ENCODE peak calls at places on chromosomes 2 and 18, in eight cellular contexts. C is OCI-LY7; M is CD8-positive, alpha-beta T cell; E is CD8-positive, alpha-beta memory T cell; V is esophagus squamous epithelium; U is choroid plexus epithelial cell; Y is foreskin fibroblast; L is aorta. I is an unnamed sample.
A peak's percentile ranks its signal among the peaks of the same experiment; 100 is the strongest.

GRCh38 chr2:233542507-233542906 is 24.1 kb downstream of the USP40 start:
- DNase-seq in C (no peak), M (no peak), E (no peak), V (no peak), U (peak; percentile 94), Y (peak; percentile 64), L (no peak), I (peak; percentile 83)

GRCh38 chr2:186256540-186256939 is 229.5 kb upstream of the ZC3H15 start:
- DNase-seq in C (peak; percentile 19), M (no peak), E (no peak), V (no peak), U (peak; percentile 71), Y (peak; percentile 62), L (no peak), I (peak; percentile 51)

GRCh38 chr2:72141881-72142742 is 5.5 kb downstream of the CYP26B1 start:
- DNase-seq in C (no peak), M (no peak), E (no peak), V (no peak), U (no peak), Y (no peak), L (peak; percentile 71), I (no peak)

GRCh38 chr2:80938463-80938862 is 633.9 kb upstream of the LRRTM1 start:
- DNase-seq in C (no peak), M (no peak), E (no peak), V (no peak), U (no peak), Y (no peak), L (no peak), I (no peak)

GRCh38 chr2:144522741-144523605 is 3.1 kb upstream of the ZEB2 start:
- DNase-seq in C (no peak), M (no peak), E (no peak), V (no peak), U (no peak), Y (peak; percentile 65), L (no peak), I (no peak)

GRCh38 chr2:195967336-195967735 is 101.3 kb downstream of the DNAH7 start:
- DNase-seq in C (no peak), M (no peak), E (no peak), V (no peak), U (peak; percentile 57), Y (no peak), L (no peak), I (peak; percentile 72)

GRCh38 chr2:30690126-30690561 is 117.1 kb downstream of the CAPN13 start:
- DNase-seq in C (no peak), M (no peak), E (no peak), V (no peak), U (no peak), Y (no peak), L (no peak), I (no peak)

GRCh38 chr2:99439989-99440388 is 49.8 kb downstream of the REV1 start:
- DNase-seq in C (no peak), M (no peak), E (no peak), V (no peak), U (no peak), Y (no peak), L (no peak), I (no peak)

GRCh38 chr2:126752876-126753275 is 96.9 kb downstream of the GYPC start:
- DNase-seq in C (no peak), M (no peak), E (no peak), V (no peak), U (no peak), Y (no peak), L (peak; percentile 56), I (no peak)

GRCh38 chr2:145931836-145932352 is 1412.0 kb upstream of the ZEB2 start:
- DNase-seq in C (no peak), M (no peak), E (no peak), V (no peak), U (no peak), Y (peak; percentile 4), L (no peak), I (no peak)

GRCh38 chr2:150303281-150303680 is 184.2 kb downstream of the RND3 start:
- DNase-seq in C (no peak), M (no peak), E (no peak), V (no peak), U (peak; percentile 29), Y (peak; percentile 9), L (no peak), I (peak; percentile 17)

GRCh38 chr18:34709631-34710429 is at the start of gene DTNA:
- DNase-seq in C (no peak), M (no peak), E (no peak), V (no peak), U (peak; percentile 98), Y (peak; percentile 97), L (no peak), I (peak; percentile 85)

GRCh38 chr2:231334981-231335380 is 60.5 kb upstream of the B3GNT7 start:
- DNase-seq in C (no peak), M (no peak), E (no peak), V (no peak), U (no peak), Y (no peak), L (no peak), I (no peak)

GRCh38 chr18:51153659-51154371 is 43.7 kb downstream of the MEX3C start:
- DNase-seq in C (peak; percentile 87), M (peak; percentile 33), E (peak; percentile 41), V (no peak), U (no peak), Y (no peak), L (no peak), I (no peak)

GRCh38 chr2:26536371-26537068 is 58.6 kb upstream of the OTOF start:
- DNase-seq in C (no peak), M (no peak), E (no peak), V (no peak), U (no peak), Y (no peak), L (peak; percentile 64), I (no peak)

GRCh38 chr18:78736015-78736690 is 243.5 kb upstream of the SALL3 start:
- DNase-seq in C (no peak), M (no peak), E (no peak), V (no peak), U (no peak), Y (no peak), L (peak; percentile 52), I (no peak)

GRCh38 chr18:24208270-24209035 is 69.6 kb downstream of the CABYR start:
- DNase-seq in C (no peak), M (no peak), E (no peak), V (no peak), U (peak; percentile 48), Y (peak; percentile 31), L (no peak), I (peak; percentile 35)

GRCh38 chr2:67727623-67728022 is 330.5 kb downstream of the ETAA1 start:
- DNase-seq in C (no peak), M (no peak), E (no peak), V (no peak), U (no peak), Y (no peak), L (no peak), I (no peak)

GRCh38 chr18:35661483-35662146 is 80.1 kb downstream of the GALNT1 start:
- DNase-seq in C (peak; percentile 10), M (no peak), E (no peak), V (no peak), U (no peak), Y (peak; percentile 35), L (no peak), I (no peak)

GRCh38 chr2:174590928-174591648 is 6.5 kb downstream of the WIPF1 start:
- DNase-seq in C (no peak), M (no peak), E (no peak), V (no peak), U (peak; percentile 22), Y (no peak), L (no peak), I (no peak)

GRCh38 chr2:64287321-64287720 is 143.1 kb upstream of the PELI1 start:
- DNase-seq in C (no peak), M (no peak), E (no peak), V (no peak), U (no peak), Y (no peak), L (no peak), I (no peak)

GRCh38 chr2:116132833-116133232 is 1681.7 kb upstream of the DDX18 start:
- DNase-seq in C (no peak), M (no peak), E (no peak), V (no peak), U (no peak), Y (no peak), L (no peak), I (no peak)

GRCh38 chr2:33806041-33806440 is 206.9 kb upstream of the FAM98A start:
- DNase-seq in C (no peak), M (no peak), E (no peak), V (no peak), U (no peak), Y (no peak), L (no peak), I (no peak)

DNA sequence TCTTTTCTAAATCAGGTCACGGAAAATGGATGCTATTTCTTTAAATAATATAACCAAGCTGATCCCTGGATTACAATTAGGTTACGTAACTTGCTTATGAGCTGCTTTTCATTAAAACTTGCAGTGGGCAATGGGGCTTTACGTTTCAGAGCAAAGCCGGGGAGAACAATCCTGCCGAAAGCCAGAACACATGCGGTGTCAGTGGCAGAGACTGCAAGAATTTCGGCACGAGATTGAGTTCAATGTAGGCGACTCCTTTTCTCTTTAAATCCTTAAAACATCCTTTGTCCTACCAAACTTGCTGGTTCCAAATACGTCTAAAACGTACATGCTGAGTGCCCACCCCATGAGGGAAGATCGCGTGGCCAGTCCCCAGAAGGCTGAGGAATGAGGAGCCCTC is 36.8 kb upstream of the NCOA1 start:
- DNase-seq in C (no peak), M (no peak), E (no peak), V (no peak), U (peak; percentile 55), Y (peak; percentile 68), L (no peak), I (no peak)
- H3K4me3 ChIP-seq in C (no peak overlapping the region), M (no peak overlapping the region), E (no peak overlapping the region), V (peak overlapping the region; percentile 32), U (peak overlapping the region; percentile 48), Y (peak overlapping the region; percentile 36), L (peak overlapping the region; percentile 81), I (no peak overlapping the region)

GRCh38 chr2:46187112-46187618 is 110.0 kb upstream of the EPAS1 start:
- DNase-seq in C (no peak), M (no peak), E (no peak), V (no peak), U (peak; percentile 15), Y (peak; percentile 88), L (no peak), I (no peak)
- H3K4me3 ChIP-seq in C (no peak overlapping the region), M (no peak overlapping the region), E (peak overlapping the region; percentile 38), V (peak overlapping the region; percentile 22), U (no peak overlapping the region), Y (peak overlapping the region; percentile 25), L (no peak overlapping the region), I (no peak overlapping the region)

GRCh38 chr2:19363474-19363778 is 5.0 kb upstream of the OSR1 start:
- DNase-seq in C (no peak), M (no peak), E (no peak), V (no peak), U (no peak), Y (peak; percentile 25), L (no peak), I (no peak)
- H3K4me3 ChIP-seq in C (no peak overlapping the region), M (peak overlapping the region; percentile 70), E (peak overlapping the region; percentile 61), V (peak overlapping the region; percentile 57), U (peak overlapping the region; percentile 75), Y (peak overlapping the region; percentile 60), L (peak overlapping the region; percentile 66), I (peak overlapping the region; percentile 70)

DNA sequence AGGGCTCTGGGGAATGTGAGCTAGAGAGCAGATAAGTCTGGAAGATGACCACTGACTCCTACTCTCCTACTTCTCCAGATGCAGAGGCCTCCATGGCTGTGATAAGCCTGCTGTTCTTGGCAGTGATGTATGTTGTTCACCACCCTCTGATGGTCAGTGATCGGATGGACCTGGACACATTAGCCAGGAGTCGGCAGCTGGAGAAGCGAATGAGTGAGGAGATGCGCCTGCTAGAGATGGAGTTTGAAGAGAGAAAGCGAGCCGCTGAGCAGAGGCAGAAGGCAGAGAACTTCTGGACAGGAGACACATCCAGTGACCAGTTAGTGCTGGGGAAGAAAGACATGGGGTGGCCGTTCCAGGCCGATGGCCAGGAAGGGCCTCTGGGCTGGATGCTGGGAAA is 1.4 kb downstream of the ITPRIPL1 start:
- DNase-seq in C (no peak), M (no peak), E (no peak), V (no peak), U (no peak), Y (no peak), L (no peak), I (no peak)
- H3K4me3 ChIP-seq in C (peak overlapping the region; percentile 71), M (no peak overlapping the region), E (peak overlapping the region; percentile 93), V (no peak overlapping the region), U (no peak overlapping the region), Y (no peak overlapping the region), L (no peak overlapping the region), I (no peak overlapping the region)

I was measured in epithelial cell of esophagus.